ENCODE peak calls at places on chromosomes 16 and 17, in eight cellular contexts. V, I, M, P, T, S, Y and C are unnamed samples.

GRCh38 chr16:21603920-21604319 is 4.5 kb downstream of the METTL9 start:
- DNase-seq in V (no peak), I (no peak), M (no peak), P (no peak), T (no peak), S (no peak), Y (no peak), C (no peak)

GRCh38 chr16:61715392-61715791 is 320.8 kb downstream of the CDH8 start:
- DNase-seq in V (no peak), I (no peak), M (no peak), P (no peak), T (no peak), S (no peak), Y (no peak), C (no peak)

GRCh38 chr16:1309888-1310831 is 724 bp downstream of the UBE2I start:
- DNase-seq in V (peak), I (peak), M (no peak), P (peak), T (peak), S (peak), Y (no peak), C (no peak)

GRCh38 chr17:30336369-30337171 is 2.7 kb upstream of the TMIGD1 start:
- DNase-seq in V (peak), I (peak), M (peak), P (no peak), T (peak), S (peak), Y (peak), C (peak)

GRCh38 chr16:78444-79145 is 570 bp downstream of the MPG start:
- DNase-seq in V (no peak), I (peak), M (no peak), P (peak), T (peak), S (peak), Y (peak), C (no peak)

GRCh38 chr16:49441366-49441780 is 67.8 kb downstream of the C16orf78 start:
- DNase-seq in V (peak), I (peak), M (peak), P (peak), T (peak), S (peak), Y (no peak), C (peak)

GRCh38 chr16:19804538-19805323 is 79.9 kb downstream of the GPRC5B start:
- DNase-seq in V (peak), I (peak), M (peak), P (peak), T (peak), S (peak), Y (peak), C (no peak)

GRCh38 chr17:8654822-8655221 is 24.3 kb upstream of the MYH10 start:
- DNase-seq in V (no peak), I (no peak), M (no peak), P (no peak), T (no peak), S (no peak), Y (no peak), C (no peak)

GRCh38 chr17:27546624-27547300 is 84.2 kb upstream of the LGALS9 start:
- DNase-seq in V (no peak), I (no peak), M (no peak), P (no peak), T (peak), S (no peak), Y (no peak), C (no peak)

GRCh38 chr17:78971764-78972506 is 7.8 kb downstream of the LGALS3BP start:
- DNase-seq in V (no peak), I (no peak), M (peak), P (no peak), T (no peak), S (no peak), Y (no peak), C (no peak)

GRCh38 chr17:31877341-31877740 is 18.3 kb upstream of the COPRS start:
- DNase-seq in V (no peak), I (no peak), M (no peak), P (no peak), T (no peak), S (no peak), Y (no peak), C (no peak)

GRCh38 chr16:84117482-84117843 is 721 bp upstream of the MBTPS1 start:
- DNase-seq in V (peak), I (no peak), M (peak), P (no peak), T (peak), S (no peak), Y (peak), C (no peak)

GRCh38 chr16:83513006-83513755 is 294.6 kb upstream of the HSBP1 start:
- DNase-seq in V (no peak), I (no peak), M (no peak), P (no peak), T (peak), S (peak), Y (peak), C (no peak)

GRCh38 chr17:68460715-68461114 is 3.4 kb upstream of the WIPI1 start:
- DNase-seq in V (peak), I (no peak), M (no peak), P (no peak), T (no peak), S (no peak), Y (no peak), C (no peak)

GRCh38 chr17:3893003-3893719 is at the start of gene CAMKK1:
- DNase-seq in V (peak), I (peak), M (peak), P (peak), T (peak), S (peak), Y (peak), C (peak)

GRCh38 chr17:79009397-79010303 is at the start of gene CANT1:
- DNase-seq in V (peak), I (peak), M (peak), P (peak), T (peak), S (peak), Y (peak), C (peak)

GRCh38 chr17:78908426-78908825 is 5.4 kb upstream of the CEP295NL start:
- DNase-seq in V (no peak), I (no peak), M (no peak), P (no peak), T (no peak), S (no peak), Y (no peak), C (no peak)

GRCh38 chr17:81526662-81527571 is 1.3 kb upstream of the FSCN2 start:
- DNase-seq in V (no peak), I (no peak), M (no peak), P (no peak), T (no peak), S (no peak), Y (no peak), C (no peak)

GRCh38 chr16:86991679-86992078 is 325.5 kb downstream of the C16orf95 start:
- DNase-seq in V (no peak), I (no peak), M (no peak), P (no peak), T (peak), S (no peak), Y (peak), C (no peak)

GRCh38 chr16:23836404-23837291 is 865 bp downstream of the PRKCB start:
- DNase-seq in V (peak), I (peak), M (peak), P (peak), T (no peak), S (no peak), Y (no peak), C (peak)
- TF ChIP-seq CTCF in V (peak), I (no peak), M (peak), P (no peak), T (no peak), S (no peak), Y (no peak), C (peak)

GRCh38 chr17:75764417-75764710 is 628 bp downstream of the GALK1 start:
- DNase-seq in V (no peak), I (no peak), M (no peak), P (no peak), T (no peak), S (no peak), Y (no peak), C (no peak)
- TF ChIP-seq CTCF in V (peak), I (peak), M (no peak), P (no peak), T (no peak), S (no peak), Y (no peak), C (no peak)

DNA sequence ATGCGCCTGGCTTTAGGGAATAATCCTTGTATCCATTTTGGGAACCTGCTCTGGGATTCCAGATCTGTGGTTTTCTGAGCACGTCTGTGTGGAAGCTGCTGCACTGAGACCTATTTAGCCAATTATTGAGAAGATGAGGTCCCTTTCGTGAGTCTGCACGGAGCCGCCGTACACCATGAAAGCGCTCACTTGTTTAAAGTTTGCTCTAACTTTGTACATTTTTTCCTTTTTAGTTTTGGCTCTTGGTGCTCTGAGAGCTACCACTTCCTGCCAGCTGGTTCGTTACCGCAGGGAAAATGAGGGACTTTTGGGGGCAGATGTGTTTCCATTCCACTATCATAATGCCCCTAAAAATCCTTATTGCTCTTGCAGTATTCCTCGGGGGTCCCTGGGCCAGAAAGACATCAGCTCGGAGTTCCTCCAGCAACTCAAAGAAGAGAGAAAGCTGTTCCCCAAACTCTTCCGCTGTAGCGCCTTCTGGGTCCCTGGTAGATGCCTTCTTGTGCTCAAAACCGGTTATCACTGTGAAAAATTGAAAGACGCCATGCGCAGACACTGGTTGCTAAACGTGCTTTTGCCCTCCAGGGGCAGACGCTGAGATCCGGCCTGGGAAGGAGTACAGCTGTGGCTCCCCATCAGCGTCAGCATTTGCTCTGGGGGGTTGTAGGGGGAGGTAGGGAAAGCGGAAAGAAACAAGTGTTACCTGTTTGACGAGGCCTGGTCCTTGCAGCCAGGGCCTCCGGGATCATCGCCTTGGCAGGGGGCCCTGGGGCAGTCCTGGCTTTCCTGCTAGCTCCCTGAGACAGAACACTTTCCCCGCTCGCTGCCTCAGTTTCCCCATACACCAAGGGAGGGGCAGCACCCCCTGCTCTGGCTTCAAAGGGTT is 238.1 kb downstream of the MRTFB start:
- DNase-seq in V (peak), I (no peak), M (peak), P (no peak), T (peak), S (no peak), Y (peak), C (no peak)
- TF ChIP-seq CTCF in V (peak), I (no peak), M (peak), P (no peak), T (no peak), S (peak), Y (no peak), C (peak)

DNA sequence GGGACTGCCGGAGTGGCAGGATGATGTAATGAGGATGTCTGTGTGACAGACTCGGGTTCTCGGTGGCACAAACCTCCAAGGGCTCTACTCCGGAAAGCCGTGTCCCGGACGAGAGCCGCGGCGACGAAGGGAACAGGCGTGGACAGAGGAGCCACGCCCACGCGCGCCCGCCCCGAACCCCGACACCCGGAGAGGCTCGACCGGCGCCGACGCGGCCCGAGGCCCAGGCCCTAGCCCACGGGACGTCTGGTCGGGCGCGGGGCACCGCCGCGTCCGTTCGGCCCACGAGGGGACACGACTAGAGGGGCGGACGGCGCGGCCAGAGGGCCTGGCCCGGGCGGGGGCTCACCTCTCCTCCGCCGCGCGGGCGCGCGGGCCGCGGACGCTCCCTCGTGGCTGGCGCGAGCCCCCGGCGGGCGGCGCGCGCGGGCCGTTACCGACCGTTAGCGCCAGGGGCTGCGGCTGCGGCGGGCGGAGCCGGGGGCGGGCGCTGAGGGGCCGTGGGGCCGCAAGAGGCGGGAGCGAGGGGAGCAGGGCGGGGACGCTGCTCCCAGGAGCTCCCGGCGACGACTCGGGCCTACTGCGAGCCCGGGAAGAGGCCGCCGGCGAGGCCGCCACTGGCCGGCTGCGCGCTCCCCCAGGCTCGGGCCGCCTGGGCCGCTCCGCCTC is 2.1 kb upstream of the IRX5 start:
- DNase-seq in V (peak), I (no peak), M (peak), P (peak), T (peak), S (peak), Y (peak), C (peak)
- TF ChIP-seq CTCF in V (no peak), I (no peak), M (no peak), P (peak), T (no peak), S (no peak), Y (peak), C (no peak)

GRCh38 chr16:26569793-26570192 is 496.9 kb upstream of the C16orf82 start:
- DNase-seq in V (no peak), I (no peak), M (peak), P (no peak), T (no peak), S (no peak), Y (no peak), C (peak)
- TF ChIP-seq CTCF in V (no peak), I (no peak), M (peak), P (peak), T (no peak), S (no peak), Y (peak), C (peak)